ENCODE peak calls at places on chromosomes 13 and 19, in eight cellular contexts. E, H, D, G, I, B, S and K are unnamed samples.

GRCh38 chr19:49924004-49924880 is 4.8 kb upstream of the ATF5 start:
- DNase-seq in E (no peak), H (no peak), D (no peak), G (peak), I (peak), B (peak), S (no peak), K (no peak)

GRCh38 chr13:100721885-100722512 is 47.4 kb upstream of the TMTC4 start:
- DNase-seq in E (peak), H (peak), D (peak), G (peak), I (no peak), B (peak), S (no peak), K (peak)

GRCh38 chr19:43316591-43317319 is 36.7 kb upstream of the CD177 start:
- DNase-seq in E (no peak), H (no peak), D (no peak), G (peak), I (no peak), B (peak), S (no peak), K (peak)

GRCh38 chr19:29737461-29738000 is 22.5 kb upstream of the C19orf12 start:
- DNase-seq in E (no peak), H (no peak), D (no peak), G (no peak), I (peak), B (no peak), S (no peak), K (no peak)

GRCh38 chr13:19888799-19889198 is 25.4 kb upstream of the ZMYM5 start:
- DNase-seq in E (no peak), H (no peak), D (no peak), G (no peak), I (no peak), B (no peak), S (no peak), K (no peak)

GRCh38 chr19:55467236-55468053 is 2.9 kb upstream of the C19orf85 start:
- DNase-seq in E (peak), H (no peak), D (peak), G (peak), I (peak), B (peak), S (peak), K (peak)

GRCh38 chr19:16293133-16294085 is 31.2 kb upstream of the KLF2 start:
- DNase-seq in E (peak), H (peak), D (peak), G (no peak), I (peak), B (peak), S (peak), K (peak)

GRCh38 chr13:23754506-23754905 is 134.7 kb downstream of the MIPEP start:
- DNase-seq in E (no peak), H (no peak), D (no peak), G (no peak), I (no peak), B (no peak), S (no peak), K (no peak)

GRCh38 chr19:30882411-30883005 is 466.7 kb downstream of the TSHZ3 start:
- DNase-seq in E (no peak), H (no peak), D (no peak), G (no peak), I (no peak), B (no peak), S (no peak), K (no peak)

GRCh38 chr13:80339841-80340642 is 884 bp downstream of the SPRY2 start:
- DNase-seq in E (peak), H (no peak), D (peak), G (peak), I (peak), B (peak), S (peak), K (peak)

GRCh38 chr13:24654741-24655140 is 25.5 kb upstream of the ATP12A start:
- DNase-seq in E (no peak), H (no peak), D (no peak), G (no peak), I (no peak), B (no peak), S (no peak), K (peak)

GRCh38 chr19:45402469-45403070 is 2.3 kb downstream of the PPP1R13L start:
- DNase-seq in E (peak), H (no peak), D (no peak), G (peak), I (no peak), B (peak), S (peak), K (peak)

GRCh38 chr19:52665047-52665446 is 26.9 kb upstream of the ZNF83 start:
- DNase-seq in E (no peak), H (no peak), D (no peak), G (no peak), I (no peak), B (no peak), S (no peak), K (no peak)

GRCh38 chr13:45413826-45414312 is 4.3 kb downstream of the SLC25A30 start:
- DNase-seq in E (no peak), H (no peak), D (no peak), G (no peak), I (no peak), B (no peak), S (no peak), K (no peak)

GRCh38 chr13:39876258-39876657 is 220.8 kb downstream of the COG6 start:
- DNase-seq in E (no peak), H (peak), D (no peak), G (peak), I (no peak), B (no peak), S (no peak), K (no peak)

GRCh38 chr13:44451109-44451508 is 77.5 kb downstream of the SERP2 start:
- DNase-seq in E (no peak), H (no peak), D (no peak), G (no peak), I (no peak), B (no peak), S (no peak), K (no peak)

GRCh38 chr19:45528149-45528743 is 21.0 kb downstream of the VASP start:
- DNase-seq in E (no peak), H (no peak), D (no peak), G (peak), I (peak), B (no peak), S (no peak), K (no peak)

GRCh38 chr19:54317965-54318240 is 4.9 kb upstream of the LILRA5 start:
- DNase-seq in E (no peak), H (no peak), D (no peak), G (no peak), I (no peak), B (no peak), S (no peak), K (no peak)

GRCh38 chr13:113634279-113635047 is 23.5 kb downstream of the ATP4B start:
- DNase-seq in E (no peak), H (no peak), D (no peak), G (no peak), I (peak), B (no peak), S (peak), K (no peak)

GRCh38 chr13:111176421-111176820 is 61.3 kb downstream of the ARHGEF7 start:
- DNase-seq in E (no peak), H (no peak), D (no peak), G (no peak), I (no peak), B (no peak), S (no peak), K (no peak)

GRCh38 chr13:111177081-111177711 is 62.1 kb downstream of the ARHGEF7 start:
- DNase-seq in E (peak), H (no peak), D (peak), G (no peak), I (peak), B (peak), S (peak), K (no peak)

GRCh38 chr13:111177803-111178389 is 62.8 kb downstream of the ARHGEF7 start:
- DNase-seq in E (no peak), H (no peak), D (no peak), G (no peak), I (no peak), B (no peak), S (no peak), K (no peak)

GRCh38 chr13:111179908-111180756 is 65.0 kb downstream of the ARHGEF7 start:
- DNase-seq in E (no peak), H (no peak), D (no peak), G (no peak), I (no peak), B (no peak), S (no peak), K (no peak)

DNA sequence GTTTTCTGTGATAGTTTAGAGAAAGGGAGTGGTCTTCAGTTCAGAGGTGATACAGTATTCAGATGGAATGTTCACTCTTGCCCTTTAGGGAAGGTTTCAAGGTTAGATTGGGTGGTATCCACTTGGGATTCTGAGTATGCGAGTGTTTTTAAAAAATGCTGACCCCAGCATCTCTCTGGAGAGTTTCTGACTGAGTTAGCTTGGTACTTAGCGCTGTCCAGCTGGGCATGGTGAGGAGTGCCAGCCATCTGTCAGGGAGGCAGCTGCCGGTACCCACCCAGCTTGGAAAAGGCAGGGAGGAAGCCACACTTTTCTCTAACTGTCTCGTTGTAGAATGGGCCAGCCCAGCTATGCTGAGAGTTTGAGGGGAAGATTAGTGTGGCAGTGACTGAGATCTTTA is 63.3 kb downstream of the ARHGEF7 start:
- DNase-seq in E (no peak), H (no peak), D (no peak), G (no peak), I (no peak), B (no peak), S (no peak), K (no peak)
- H3K27ac ChIP-seq in E (peak), H (peak), D (peak), G (no peak), I (peak), B (peak), S (peak), K (no peak)

GRCh38 chr19:13036366-13036976 is 41.2 kb downstream of the NFIX start:
- DNase-seq in E (peak), H (no peak), D (no peak), G (peak), I (no peak), B (peak), S (no peak), K (peak)
- H3K27ac ChIP-seq in E (peak), H (peak), D (peak), G (no peak), I (no peak), B (peak), S (peak), K (peak)

GRCh38 chr19:811007-811434 is 10.7 kb downstream of the PLPPR3 start:
- DNase-seq in E (no peak), H (no peak), D (no peak), G (no peak), I (peak), B (no peak), S (no peak), K (no peak)

GRCh38 chr19:812049-812816 is 9.5 kb downstream of the PLPPR3 start:
- DNase-seq in E (no peak), H (no peak), D (no peak), G (no peak), I (peak), B (no peak), S (no peak), K (no peak)

GRCh38 chr19:810077-810855 is 11.5 kb downstream of the PLPPR3 start:
- DNase-seq in E (no peak), H (no peak), D (no peak), G (no peak), I (peak), B (no peak), S (no peak), K (no peak)

GRCh38 chr19:812819-813358 is 8.9 kb downstream of the PLPPR3 start:
- DNase-seq in E (no peak), H (no peak), D (no peak), G (no peak), I (peak), B (no peak), S (no peak), K (no peak)

DNA sequence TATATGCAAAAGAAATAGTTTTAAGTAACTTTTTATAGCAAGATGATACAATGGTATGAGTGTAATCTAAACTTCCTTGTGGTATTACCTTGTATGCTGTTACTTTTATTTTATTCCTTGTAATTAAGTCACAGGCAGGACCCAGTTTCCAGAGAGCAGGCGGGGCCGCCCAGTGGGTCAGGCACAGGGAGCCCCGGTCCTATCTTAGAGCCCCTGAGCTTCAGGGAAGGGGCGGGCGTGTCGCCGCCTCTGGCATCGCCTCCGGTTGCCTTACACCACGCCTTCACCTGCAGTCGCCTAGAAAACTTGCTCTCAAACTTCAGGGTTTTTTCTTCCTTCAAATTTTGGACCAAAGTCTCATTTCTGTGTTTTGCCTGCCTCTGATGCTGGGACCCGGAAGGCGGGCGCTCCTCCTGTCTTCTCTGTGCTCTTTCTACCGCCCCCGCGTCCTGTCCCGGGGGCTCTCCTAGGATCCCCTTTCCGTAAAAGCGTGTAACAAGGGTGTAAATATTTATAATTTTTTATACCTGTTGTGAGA is 10.2 kb downstream of the PLPPR3 start:
- DNase-seq in E (no peak), H (no peak), D (no peak), G (no peak), I (no peak), B (no peak), S (no peak), K (no peak)
- H3K27ac ChIP-seq in E (no peak), H (no peak), D (no peak), G (no peak), I (no peak), B (no peak), S (no peak), K (no peak)

GRCh38 chr13:32254416-32254815 is 60.7 kb downstream of the ZAR1L start:
- DNase-seq in E (no peak), H (no peak), D (no peak), G (no peak), I (no peak), B (no peak), S (no peak), K (no peak)
- H3K27ac ChIP-seq in E (peak), H (no peak), D (peak), G (no peak), I (no peak), B (peak), S (peak), K (peak)

GRCh38 chr13:97249797-97250495 is 27.8 kb downstream of the MBNL2 start:
- DNase-seq in E (no peak), H (no peak), D (no peak), G (no peak), I (no peak), B (no peak), S (no peak), K (no peak)
- H3K27ac ChIP-seq in E (peak), H (no peak), D (peak), G (no peak), I (peak), B (peak), S (peak), K (no peak)

GRCh38 chr19:38733493-38734175 is 10.6 kb downstream of the CAPN12 start:
- DNase-seq in E (no peak), H (no peak), D (no peak), G (no peak), I (peak), B (no peak), S (no peak), K (peak)

GRCh38 chr19:38733241-38733492 is 11.1 kb downstream of the CAPN12 start:
- DNase-seq in E (no peak), H (no peak), D (no peak), G (no peak), I (no peak), B (no peak), S (no peak), K (peak)

GRCh38 chr19:38730731-38731589 is 13.3 kb downstream of the CAPN12 start:
- DNase-seq in E (no peak), H (no peak), D (no peak), G (no peak), I (peak), B (no peak), S (no peak), K (peak)

GRCh38 chr19:38730470-38730730 is 13.9 kb downstream of the CAPN12 start:
- DNase-seq in E (no peak), H (no peak), D (no peak), G (no peak), I (no peak), B (no peak), S (no peak), K (no peak)

GRCh38 chr19:38731654-38732301 is 12.5 kb downstream of the CAPN12 start:
- DNase-seq in E (peak), H (no peak), D (no peak), G (no peak), I (peak), B (peak), S (no peak), K (peak)
- H3K27ac ChIP-seq in E (peak), H (no peak), D (peak), G (no peak), I (peak), B (peak), S (peak), K (peak)

GRCh38 chr19:10667867-10668266 is 13.7 kb downstream of the ILF3 start:
- DNase-seq in E (no peak), H (no peak), D (no peak), G (no peak), I (no peak), B (no peak), S (no peak), K (no peak)
- H3K27ac ChIP-seq in E (no peak), H (peak), D (no peak), G (no peak), I (no peak), B (no peak), S (no peak), K (no peak)

GRCh38 chr19:3345850-3346460 is 20.4 kb upstream of the NFIC start:
- DNase-seq in E (no peak), H (no peak), D (no peak), G (no peak), I (no peak), B (no peak), S (no peak), K (no peak)
- H3K27ac ChIP-seq in E (peak), H (peak), D (peak), G (no peak), I (peak), B (peak), S (peak), K (peak)

GRCh38 chr13:28545583-28546333 is 50.8 kb upstream of the FLT1 start:
- DNase-seq in E (no peak), H (no peak), D (no peak), G (peak), I (no peak), B (peak), S (no peak), K (peak)
- H3K27ac ChIP-seq in E (no peak), H (no peak), D (no peak), G (no peak), I (no peak), B (peak), S (no peak), K (peak)

DNA sequence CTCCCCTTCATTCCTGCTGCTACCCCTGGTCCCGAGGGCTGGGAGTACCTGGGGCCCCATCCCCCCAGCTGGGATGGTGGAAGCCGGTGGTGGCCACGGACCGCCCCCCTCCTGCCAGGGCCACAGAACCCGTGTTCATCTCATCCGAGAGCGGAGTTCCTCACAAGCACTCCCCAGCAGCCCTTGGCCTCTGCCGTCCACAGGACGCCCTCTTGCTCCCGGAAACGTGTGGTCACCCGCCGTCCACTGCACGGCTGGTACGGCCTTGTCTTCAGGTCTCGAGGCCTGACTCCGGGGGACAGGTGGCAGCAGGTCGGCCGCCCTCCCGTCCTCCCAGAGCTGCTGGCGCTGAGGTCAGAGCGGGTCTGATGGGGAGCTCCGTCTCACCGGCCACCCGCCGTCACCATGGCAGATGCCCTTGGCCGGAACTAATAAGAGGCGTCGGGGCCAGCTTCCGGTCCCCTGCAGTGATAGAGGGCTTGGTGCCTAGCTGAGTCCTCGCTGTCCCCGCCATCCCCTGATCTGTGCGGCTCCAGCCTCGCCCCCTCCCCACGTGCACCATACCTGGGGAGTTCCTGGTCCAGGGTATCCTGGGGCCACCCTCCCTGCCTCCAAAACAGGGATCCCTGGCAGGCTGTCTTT is 16.5 kb upstream of the CSNK1G2 start:
- DNase-seq in E (no peak), H (no peak), D (no peak), G (no peak), I (no peak), B (no peak), S (no peak), K (no peak)
- H3K27ac ChIP-seq in E (no peak), H (no peak), D (no peak), G (no peak), I (no peak), B (no peak), S (no peak), K (no peak)